ENCODE peak calls at places on chromosome 9, in six cellular contexts. Y, V, E, O, D and G are unnamed samples.
A peak's percentile ranks its signal among the peaks of the same experiment; 100 is the strongest.

GRCh38 chr9:93630806-93631411 is 54.5 kb downstream of the PHF2 start:
- DNase-seq in Y (no peak), V (no peak), E (no peak), O (no peak), D (no peak), G (no peak)

GRCh38 chr9:86751207-86751606 is 196.1 kb downstream of the GAS1 start:
- DNase-seq in Y (no peak), V (no peak), E (no peak), O (no peak), D (no peak), G (no peak)

GRCh38 chr9:123097709-123098459 is 64.4 kb downstream of the GPR21 start:
- DNase-seq in Y (no peak), V (no peak), E (no peak), O (no peak), D (no peak), G (no peak)

GRCh38 chr9:75039804-75040203 is 11.7 kb upstream of the CARNMT1 start:
- DNase-seq in Y (no peak), V (no peak), E (no peak), O (no peak), D (no peak), G (no peak)

GRCh38 chr9:3520564-3520963 is 5.2 kb downstream of the RFX3 start:
- DNase-seq in Y (no peak), V (no peak), E (no peak), O (no peak), D (no peak), G (no peak)

GRCh38 chr9:96491079-96491879 is 41.3 kb downstream of the HABP4 start:
- DNase-seq in Y (no peak), V (no peak), E (no peak), O (no peak), D (no peak), G (peak; percentile 56)

GRCh38 chr9:120626512-120626911 is 46.5 kb upstream of the CDK5RAP2 start:
- DNase-seq in Y (no peak), V (no peak), E (no peak), O (no peak), D (no peak), G (no peak)

GRCh38 chr9:221989-222776 is 7.5 kb downstream of the DOCK8 start:
- DNase-seq in Y (no peak), V (no peak), E (no peak), O (no peak), D (no peak), G (no peak)

GRCh38 chr9:33719581-33720374 is 75.6 kb upstream of the PRSS3 start:
- DNase-seq in Y (no peak), V (no peak), E (no peak), O (no peak), D (no peak), G (peak; percentile 6)

GRCh38 chr9:84996049-84996448 is 326.5 kb downstream of the NTRK2 start:
- DNase-seq in Y (no peak), V (no peak), E (no peak), O (no peak), D (no peak), G (no peak)